ENCODE peak calls at places on chromosomes 13 and 19, in six cellular contexts. Z is ovary, E is tibial nerve, P is SK-N-SH, V is sigmoid colon, T is stomach. J is an unnamed sample.
A peak's percentile ranks its signal among the peaks of the same experiment; 100 is the strongest.

GRCh38 chr19:4597975-4598671 is 38.6 kb upstream of the SEMA6B start:
- DNase-seq in Z (no peak), T (peak; percentile 34), V (no peak), E (no peak), P (peak; percentile 86), J (peak; percentile 40)

GRCh38 chr19:48030073-48030472 is 13.8 kb downstream of the CABP5 start:
- DNase-seq in E (no peak), P (no peak), T (no peak), V (no peak), Z (no peak), J (no peak)

GRCh38 chr19:13762635-13763235 is 1.6 kb upstream of the MRI1 start:
- DNase-seq in V (no peak), P (no peak), Z (peak; percentile 48), E (no peak), T (no peak), J (no peak)

GRCh38 chr19:47035127-47035494 is 13.3 kb downstream of the TMEM160 start:
- DNase-seq in E (no peak), Z (no peak), V (no peak), P (peak; percentile 38), T (no peak), J (no peak)

GRCh38 chr19:56125806-56126590 is 4.9 kb upstream of the ZNF787 start:
- DNase-seq in V (no peak), T (no peak), Z (no peak), P (no peak), E (no peak), J (peak; percentile 56)

GRCh38 chr13:48644141-48644540 is 9.6 kb upstream of the CYSLTR2 start:
- DNase-seq in T (no peak), V (no peak), Z (no peak), P (no peak), E (no peak), J (no peak)

GRCh38 chr19:39599116-39599515 is 3.2 kb upstream of the LGALS13 start:
- DNase-seq in V (no peak), P (no peak), E (no peak), T (no peak), Z (no peak), J (no peak)

GRCh38 chr19:33175886-33176669 is 18.1 kb upstream of the LRP3 start:
- DNase-seq in E (no peak), T (no peak), Z (peak; percentile 49), V (no peak), P (peak; percentile 75), J (no peak)

GRCh38 chr19:53571339-53571738 is 33.4 kb downstream of the ZNF331 start:
- DNase-seq in V (no peak), P (no peak), E (no peak), T (no peak), Z (no peak), J (no peak)

DNA sequence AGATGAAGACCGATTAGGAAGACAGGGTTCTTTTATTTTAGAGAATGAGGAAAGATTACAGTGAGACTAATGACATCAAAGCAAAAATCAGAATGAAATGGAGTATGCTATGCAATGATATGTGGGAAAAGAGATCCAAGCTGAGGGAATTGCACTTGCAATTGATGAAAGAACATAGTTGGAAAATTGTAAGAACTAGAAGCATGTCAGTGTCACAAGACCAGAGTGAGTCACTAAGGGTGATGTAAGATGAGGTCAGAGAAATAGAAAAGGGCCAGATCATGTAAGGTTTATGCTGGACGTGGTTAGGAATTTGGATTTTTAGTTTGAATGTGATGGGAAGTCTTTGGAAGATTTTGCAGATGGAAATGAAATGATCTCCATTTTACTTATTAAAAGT is 1937.3 kb downstream of the OLFM4 start:
- DNase-seq in V (no peak), E (no peak), P (no peak), T (no peak), Z (no peak), J (no peak)
- TF ChIP-seq EP300 in V (no peak), E (no peak), P (no peak), T (no peak), Z (no peak), J (no peak)

DNA sequence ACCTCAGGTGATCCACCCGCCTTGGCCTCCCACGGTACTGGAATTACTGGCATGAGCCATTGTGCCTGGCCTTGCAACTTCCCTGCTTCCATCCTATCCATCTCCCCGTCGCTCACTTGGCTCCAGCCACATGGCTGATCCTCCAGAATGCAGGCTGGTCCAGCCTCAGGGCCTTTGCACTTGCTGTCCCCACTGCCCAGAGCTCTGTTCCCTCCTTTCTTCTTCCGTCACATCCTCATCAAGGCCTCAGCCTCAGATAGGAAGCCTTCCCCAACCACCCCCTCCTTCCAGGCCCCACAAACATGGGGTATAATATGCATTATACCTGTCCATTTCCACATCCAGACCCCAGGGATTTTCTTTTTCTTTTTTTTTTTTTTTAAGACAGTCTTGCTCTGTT is 16.2 kb downstream of the MAST3 start:
- DNase-seq in T (no peak), P (no peak), Z (no peak), E (no peak), V (no peak), J (no peak)
- H3K4me1 ChIP-seq in T (peaks cover 64% of the 10 kb centered on the region), P (peaks cover 24% of the 10 kb centered on the region), Z (peaks cover 14% of the 10 kb centered on the region), E (peaks cover 44% of the 10 kb centered on the region), V (peaks cover 33% of the 10 kb centered on the region), J (peaks cover 20% of the 10 kb centered on the region)

GRCh38 chr13:96492758-96493157 is 402.9 kb downstream of the HS6ST3 start:
- DNase-seq in V (no peak), T (no peak), P (no peak), E (no peak), Z (no peak), J (no peak)

GRCh38 chr13:96491103-96491502 is 401.2 kb downstream of the HS6ST3 start:
- DNase-seq in T (no peak), P (no peak), V (no peak), E (no peak), Z (no peak), J (no peak)

GRCh38 chr13:96490590-96490989 is 400.7 kb downstream of the HS6ST3 start:
- DNase-seq in T (no peak), P (no peak), V (no peak), E (no peak), Z (no peak), J (no peak)
- TF ChIP-seq EP300 in T (no peak), P (no peak), V (no peak), E (no peak), Z (no peak), J (no peak)

GRCh38 chr13:112722433-112723250 is 32.8 kb downstream of the ATP11A start:
- DNase-seq in Z (peak; percentile 74), T (peak; percentile 79), E (no peak), V (no peak), P (no peak), J (no peak)
- H3K4me1 ChIP-seq in Z (peaks cover 9% of the 10 kb centered on the region), T (peaks cover 73% of the 10 kb centered on the region), E (peaks cover 35% of the 10 kb centered on the region), V (peaks cover 13% of the 10 kb centered on the region), P (peaks cover 13% of the 10 kb centered on the region), J (no peaks in the 10 kb centered on the region)

J was measured in transverse colon.